ENCODE peak calls at places on chromosomes 6 and 20, in five cellular contexts. C is dorsolateral prefrontal cortex; M is ovary; J is AG09319; O is activated CD4-positive, alpha-beta T cell treated with anti-CD3 and anti-CD28 coated beads, Interleukin-2, amount 50 U/mL, for 1 hour. U is an unnamed sample.

GRCh38 chr6:134330555-134330954 is 12.6 kb upstream of the SGK1 start:
- DNase-seq in C (no peak), M (no peak), J (no peak), O (no peak), U (no peak)

GRCh38 chr6:31121131-31121790 is 1.0 kb upstream of the CDSN start:
- DNase-seq in C (no peak), M (no peak), J (no peak), O (no peak), U (no peak)

GRCh38 chr6:170011233-170012142 is 260.1 kb downstream of the ERMARD start:
- DNase-seq in C (peak; percentile 44), M (peak; percentile 57), J (no peak), O (no peak), U (no peak)

GRCh38 chr6:3355358-3356055 is 96.8 kb downstream of the PSMG4 start:
- DNase-seq in C (no peak), M (peak; percentile 57), J (no peak), O (peak; percentile 20), U (peak; percentile 4)

GRCh38 chr6:81075974-81076373 is 676.5 kb downstream of the TENT5A start:
- DNase-seq in C (no peak), M (no peak), J (no peak), O (no peak), U (no peak)

GRCh38 chr6:159113223-159113622 is 56.0 kb upstream of the FNDC1 start:
- DNase-seq in C (no peak), M (no peak), J (no peak), O (no peak), U (no peak)

GRCh38 chr6:106155219-106155830 is 69.2 kb downstream of the PRDM1 start:
- DNase-seq in C (no peak), M (no peak), J (no peak), O (no peak), U (no peak)

GRCh38 chr6:36912583-36912982 is 26.8 kb downstream of the C6orf89 start:
- DNase-seq in C (no peak), M (no peak), J (peak; percentile 79), O (peak; percentile 55), U (peak; percentile 70)

GRCh38 chr6:36954262-36954931 is at the start of gene PI16:
- DNase-seq in C (peak; percentile 42), M (no peak), J (no peak), O (no peak), U (no peak)

GRCh38 chr6:64679411-64679810 is 1027.6 kb downstream of the EYS start:
- DNase-seq in C (no peak), M (no peak), J (no peak), O (no peak), U (no peak)

GRCh38 chr20:61775423-61775822 is 290.3 kb downstream of the TAF4 start:
- DNase-seq in C (no peak), M (no peak), J (no peak), O (no peak), U (no peak)

GRCh38 chr20:32184953-32185603 is 22.5 kb downstream of the PLAGL2 start:
- DNase-seq in C (no peak), M (no peak), J (no peak), O (no peak), U (no peak)

GRCh38 chr6:135901776-135902524 is 50.4 kb downstream of the PDE7B start:
- DNase-seq in C (no peak), M (peak; percentile 70), J (peak; percentile 65), O (no peak), U (no peak)